ENCODE peak calls at places on chromosomes 2 and 18, in ten cellular contexts. One of them, this sample, is unnamed.

GRCh38 chr2:3612639-3613523 is 18.0 kb downstream of the COLEC11 start:
- DNase-seq in stimulated activated CD4-positive, alpha-beta T cell treated with anti-CD3 and anti-CD28 coated beads, Interleukin-15, amount 100 ng/mL, for 24 hours: no peak
- DNase-seq in endodermal cell: no peak
- DNase-seq in NCI-H1436 treated with DMSO at 0.1 percent for 48 hours: no peak
- DNase-seq in stimulated activated CD8-positive, alpha-beta memory T cell treated with anti-CD3 and anti-CD28 coated beads, Interleukin-7, amount 100 ng/mL, for 24 hours: no peak
- DNase-seq in H54: no peak
- DNase-seq in substantia nigra: no peak
- DNase-seq in HuH-7: no peak
- DNase-seq in activated T-cell treated with anti-CD3 and anti-CD28 coated beads for 1 hour: no peak
- DNase-seq in pulmonary artery endothelial cell: no peak
- DNase-seq in this sample: no peak

GRCh38 chr2:200850512-200851256 is 13.8 kb downstream of the CLK1 start:
- DNase-seq in stimulated activated CD4-positive, alpha-beta T cell treated with anti-CD3 and anti-CD28 coated beads, Interleukin-15, amount 100 ng/mL, for 24 hours: no peak
- DNase-seq in endodermal cell: peak; percentile 53
- DNase-seq in NCI-H1436 treated with DMSO at 0.1 percent for 48 hours: no peak
- DNase-seq in stimulated activated CD8-positive, alpha-beta memory T cell treated with anti-CD3 and anti-CD28 coated beads, Interleukin-7, amount 100 ng/mL, for 24 hours: no peak
- DNase-seq in H54: no peak
- DNase-seq in substantia nigra: no peak
- DNase-seq in HuH-7: no peak
- DNase-seq in activated T-cell treated with anti-CD3 and anti-CD28 coated beads for 1 hour: no peak
- DNase-seq in pulmonary artery endothelial cell: no peak
- DNase-seq in this sample: no peak

GRCh38 chr2:48771241-48772014 is 15.9 kb upstream of the LHCGR start:
- DNase-seq in stimulated activated CD4-positive, alpha-beta T cell treated with anti-CD3 and anti-CD28 coated beads, Interleukin-15, amount 100 ng/mL, for 24 hours: no peak
- DNase-seq in endodermal cell: no peak
- DNase-seq in NCI-H1436 treated with DMSO at 0.1 percent for 48 hours: no peak
- DNase-seq in stimulated activated CD8-positive, alpha-beta memory T cell treated with anti-CD3 and anti-CD28 coated beads, Interleukin-7, amount 100 ng/mL, for 24 hours: no peak
- DNase-seq in H54: no peak
- DNase-seq in substantia nigra: no peak
- DNase-seq in HuH-7: no peak
- DNase-seq in activated T-cell treated with anti-CD3 and anti-CD28 coated beads for 1 hour: no peak
- DNase-seq in pulmonary artery endothelial cell: no peak
- DNase-seq in this sample: no peak

GRCh38 chr2:173999272-173999671 is 34.1 kb upstream of the SP3 start:
- DNase-seq in stimulated activated CD4-positive, alpha-beta T cell treated with anti-CD3 and anti-CD28 coated beads, Interleukin-15, amount 100 ng/mL, for 24 hours: no peak
- DNase-seq in endodermal cell: no peak
- DNase-seq in NCI-H1436 treated with DMSO at 0.1 percent for 48 hours: no peak
- DNase-seq in stimulated activated CD8-positive, alpha-beta memory T cell treated with anti-CD3 and anti-CD28 coated beads, Interleukin-7, amount 100 ng/mL, for 24 hours: no peak
- DNase-seq in H54: no peak
- DNase-seq in substantia nigra: peak; percentile 59
- DNase-seq in HuH-7: no peak
- DNase-seq in activated T-cell treated with anti-CD3 and anti-CD28 coated beads for 1 hour: no peak
- DNase-seq in pulmonary artery endothelial cell: no peak
- DNase-seq in this sample: no peak

GRCh38 chr2:216474925-216475670 is 23.5 kb upstream of the RPL37A start:
- DNase-seq in stimulated activated CD4-positive, alpha-beta T cell treated with anti-CD3 and anti-CD28 coated beads, Interleukin-15, amount 100 ng/mL, for 24 hours: peak; percentile 58
- DNase-seq in endodermal cell: no peak
- DNase-seq in NCI-H1436 treated with DMSO at 0.1 percent for 48 hours: no peak
- DNase-seq in stimulated activated CD8-positive, alpha-beta memory T cell treated with anti-CD3 and anti-CD28 coated beads, Interleukin-7, amount 100 ng/mL, for 24 hours: no peak
- DNase-seq in H54: no peak
- DNase-seq in substantia nigra: no peak
- DNase-seq in HuH-7: no peak
- DNase-seq in activated T-cell treated with anti-CD3 and anti-CD28 coated beads for 1 hour: no peak
- DNase-seq in pulmonary artery endothelial cell: no peak
- DNase-seq in this sample: no peak

GRCh38 chr2:135744761-135745314 is 3.2 kb downstream of the UBXN4 start:
- DNase-seq in stimulated activated CD4-positive, alpha-beta T cell treated with anti-CD3 and anti-CD28 coated beads, Interleukin-15, amount 100 ng/mL, for 24 hours: peak; percentile 43
- DNase-seq in endodermal cell: peak; percentile 73
- DNase-seq in NCI-H1436 treated with DMSO at 0.1 percent for 48 hours: no peak
- DNase-seq in stimulated activated CD8-positive, alpha-beta memory T cell treated with anti-CD3 and anti-CD28 coated beads, Interleukin-7, amount 100 ng/mL, for 24 hours: no peak
- DNase-seq in H54: no peak
- DNase-seq in substantia nigra: no peak
- DNase-seq in HuH-7: peak; percentile 58
- DNase-seq in activated T-cell treated with anti-CD3 and anti-CD28 coated beads for 1 hour: no peak
- DNase-seq in pulmonary artery endothelial cell: no peak
- DNase-seq in this sample: peak; percentile 32

GRCh38 chr2:215982465-215982875 is 30.9 kb downstream of the MREG start:
- DNase-seq in stimulated activated CD4-positive, alpha-beta T cell treated with anti-CD3 and anti-CD28 coated beads, Interleukin-15, amount 100 ng/mL, for 24 hours: peak; percentile 42
- DNase-seq in endodermal cell: no peak
- DNase-seq in NCI-H1436 treated with DMSO at 0.1 percent for 48 hours: no peak
- DNase-seq in stimulated activated CD8-positive, alpha-beta memory T cell treated with anti-CD3 and anti-CD28 coated beads, Interleukin-7, amount 100 ng/mL, for 24 hours: no peak
- DNase-seq in H54: peak; percentile 55
- DNase-seq in substantia nigra: no peak
- DNase-seq in HuH-7: no peak
- DNase-seq in activated T-cell treated with anti-CD3 and anti-CD28 coated beads for 1 hour: no peak
- DNase-seq in pulmonary artery endothelial cell: no peak
- DNase-seq in this sample: no peak

GRCh38 chr18:50281972-50282520 is 723 bp upstream of the MBD1 start:
- DNase-seq in stimulated activated CD4-positive, alpha-beta T cell treated with anti-CD3 and anti-CD28 coated beads, Interleukin-15, amount 100 ng/mL, for 24 hours: no peak
- DNase-seq in endodermal cell: no peak
- DNase-seq in NCI-H1436 treated with DMSO at 0.1 percent for 48 hours: no peak
- DNase-seq in stimulated activated CD8-positive, alpha-beta memory T cell treated with anti-CD3 and anti-CD28 coated beads, Interleukin-7, amount 100 ng/mL, for 24 hours: no peak
- DNase-seq in H54: no peak
- DNase-seq in substantia nigra: no peak
- DNase-seq in HuH-7: no peak
- DNase-seq in activated T-cell treated with anti-CD3 and anti-CD28 coated beads for 1 hour: no peak
- DNase-seq in pulmonary artery endothelial cell: no peak
- DNase-seq in this sample: no peak

GRCh38 chr2:238484522-238485452 is 58.1 kb downstream of the ASB1 start:
- DNase-seq in stimulated activated CD4-positive, alpha-beta T cell treated with anti-CD3 and anti-CD28 coated beads, Interleukin-15, amount 100 ng/mL, for 24 hours: no peak
- DNase-seq in endodermal cell: no peak
- DNase-seq in NCI-H1436 treated with DMSO at 0.1 percent for 48 hours: no peak
- DNase-seq in stimulated activated CD8-positive, alpha-beta memory T cell treated with anti-CD3 and anti-CD28 coated beads, Interleukin-7, amount 100 ng/mL, for 24 hours: no peak
- DNase-seq in H54: no peak
- DNase-seq in substantia nigra: no peak
- DNase-seq in HuH-7: no peak
- DNase-seq in activated T-cell treated with anti-CD3 and anti-CD28 coated beads for 1 hour: no peak
- DNase-seq in pulmonary artery endothelial cell: no peak
- DNase-seq in this sample: no peak

GRCh38 chr2:240232961-240233890 is 92.8 kb upstream of the OTOS start:
- DNase-seq in stimulated activated CD4-positive, alpha-beta T cell treated with anti-CD3 and anti-CD28 coated beads, Interleukin-15, amount 100 ng/mL, for 24 hours: peak; percentile 85
- DNase-seq in endodermal cell: peak; percentile 97
- DNase-seq in NCI-H1436 treated with DMSO at 0.1 percent for 48 hours: no peak
- DNase-seq in stimulated activated CD8-positive, alpha-beta memory T cell treated with anti-CD3 and anti-CD28 coated beads, Interleukin-7, amount 100 ng/mL, for 24 hours: peak; percentile 47
- DNase-seq in H54: peak; percentile 86
- DNase-seq in substantia nigra: peak; percentile 75
- DNase-seq in HuH-7: peak; percentile 90
- DNase-seq in activated T-cell treated with anti-CD3 and anti-CD28 coated beads for 1 hour: peak; percentile 64
- DNase-seq in pulmonary artery endothelial cell: peak; percentile 20
- DNase-seq in this sample: peak; percentile 82

GRCh38 chr18:6281874-6282273 is 132.8 kb downstream of the L3MBTL4 start:
- DNase-seq in stimulated activated CD4-positive, alpha-beta T cell treated with anti-CD3 and anti-CD28 coated beads, Interleukin-15, amount 100 ng/mL, for 24 hours: no peak
- DNase-seq in endodermal cell: no peak
- DNase-seq in NCI-H1436 treated with DMSO at 0.1 percent for 48 hours: no peak
- DNase-seq in stimulated activated CD8-positive, alpha-beta memory T cell treated with anti-CD3 and anti-CD28 coated beads, Interleukin-7, amount 100 ng/mL, for 24 hours: no peak
- DNase-seq in H54: no peak
- DNase-seq in substantia nigra: no peak
- DNase-seq in HuH-7: peak; percentile 15
- DNase-seq in activated T-cell treated with anti-CD3 and anti-CD28 coated beads for 1 hour: no peak
- DNase-seq in pulmonary artery endothelial cell: no peak
- DNase-seq in this sample: no peak

GRCh38 chr2:151614606-151615306 is 119.5 kb downstream of the NEB start:
- DNase-seq in stimulated activated CD4-positive, alpha-beta T cell treated with anti-CD3 and anti-CD28 coated beads, Interleukin-15, amount 100 ng/mL, for 24 hours: no peak
- DNase-seq in endodermal cell: no peak
- DNase-seq in NCI-H1436 treated with DMSO at 0.1 percent for 48 hours: no peak
- DNase-seq in stimulated activated CD8-positive, alpha-beta memory T cell treated with anti-CD3 and anti-CD28 coated beads, Interleukin-7, amount 100 ng/mL, for 24 hours: no peak
- DNase-seq in H54: no peak
- DNase-seq in substantia nigra: no peak
- DNase-seq in HuH-7: no peak
- DNase-seq in activated T-cell treated with anti-CD3 and anti-CD28 coated beads for 1 hour: no peak
- DNase-seq in pulmonary artery endothelial cell: peak; percentile 45
- DNase-seq in this sample: peak; percentile 75

GRCh38 chr18:8605974-8606373 is 3.3 kb upstream of the RAB12 start:
- DNase-seq in stimulated activated CD4-positive, alpha-beta T cell treated with anti-CD3 and anti-CD28 coated beads, Interleukin-15, amount 100 ng/mL, for 24 hours: no peak
- DNase-seq in endodermal cell: no peak
- DNase-seq in NCI-H1436 treated with DMSO at 0.1 percent for 48 hours: no peak
- DNase-seq in stimulated activated CD8-positive, alpha-beta memory T cell treated with anti-CD3 and anti-CD28 coated beads, Interleukin-7, amount 100 ng/mL, for 24 hours: no peak
- DNase-seq in H54: no peak
- DNase-seq in substantia nigra: no peak
- DNase-seq in HuH-7: no peak
- DNase-seq in activated T-cell treated with anti-CD3 and anti-CD28 coated beads for 1 hour: no peak
- DNase-seq in pulmonary artery endothelial cell: no peak
- DNase-seq in this sample: no peak

GRCh38 chr2:8416836-8417832 is 264.7 kb upstream of the ID2 start:
- DNase-seq in stimulated activated CD4-positive, alpha-beta T cell treated with anti-CD3 and anti-CD28 coated beads, Interleukin-15, amount 100 ng/mL, for 24 hours: no peak
- DNase-seq in endodermal cell: no peak
- DNase-seq in NCI-H1436 treated with DMSO at 0.1 percent for 48 hours: no peak
- DNase-seq in stimulated activated CD8-positive, alpha-beta memory T cell treated with anti-CD3 and anti-CD28 coated beads, Interleukin-7, amount 100 ng/mL, for 24 hours: no peak
- DNase-seq in H54: no peak
- DNase-seq in substantia nigra: no peak
- DNase-seq in HuH-7: no peak
- DNase-seq in activated T-cell treated with anti-CD3 and anti-CD28 coated beads for 1 hour: no peak
- DNase-seq in pulmonary artery endothelial cell: no peak
- DNase-seq in this sample: no peak

GRCh38 chr2:40564174-40564573 is 112.3 kb upstream of the SLC8A1 start:
- DNase-seq in stimulated activated CD4-positive, alpha-beta T cell treated with anti-CD3 and anti-CD28 coated beads, Interleukin-15, amount 100 ng/mL, for 24 hours: no peak
- DNase-seq in endodermal cell: no peak
- DNase-seq in NCI-H1436 treated with DMSO at 0.1 percent for 48 hours: no peak
- DNase-seq in stimulated activated CD8-positive, alpha-beta memory T cell treated with anti-CD3 and anti-CD28 coated beads, Interleukin-7, amount 100 ng/mL, for 24 hours: no peak
- DNase-seq in H54: no peak
- DNase-seq in substantia nigra: no peak
- DNase-seq in HuH-7: no peak
- DNase-seq in activated T-cell treated with anti-CD3 and anti-CD28 coated beads for 1 hour: no peak
- DNase-seq in pulmonary artery endothelial cell: no peak
- DNase-seq in this sample: no peak

GRCh38 chr2:181077128-181077709 is 96.8 kb downstream of the UBE2E3 start:
- DNase-seq in stimulated activated CD4-positive, alpha-beta T cell treated with anti-CD3 and anti-CD28 coated beads, Interleukin-15, amount 100 ng/mL, for 24 hours: no peak
- DNase-seq in endodermal cell: no peak
- DNase-seq in NCI-H1436 treated with DMSO at 0.1 percent for 48 hours: peak; percentile 19
- DNase-seq in stimulated activated CD8-positive, alpha-beta memory T cell treated with anti-CD3 and anti-CD28 coated beads, Interleukin-7, amount 100 ng/mL, for 24 hours: no peak
- DNase-seq in H54: no peak
- DNase-seq in substantia nigra: no peak
- DNase-seq in HuH-7: peak; percentile 11
- DNase-seq in activated T-cell treated with anti-CD3 and anti-CD28 coated beads for 1 hour: no peak
- DNase-seq in pulmonary artery endothelial cell: no peak
- DNase-seq in this sample: peak; percentile 63

GRCh38 chr18:41761329-41762028 is 193.6 kb upstream of the PIK3C3 start:
- DNase-seq in stimulated activated CD4-positive, alpha-beta T cell treated with anti-CD3 and anti-CD28 coated beads, Interleukin-15, amount 100 ng/mL, for 24 hours: no peak
- DNase-seq in endodermal cell: no peak
- DNase-seq in NCI-H1436 treated with DMSO at 0.1 percent for 48 hours: no peak
- DNase-seq in stimulated activated CD8-positive, alpha-beta memory T cell treated with anti-CD3 and anti-CD28 coated beads, Interleukin-7, amount 100 ng/mL, for 24 hours: no peak
- DNase-seq in H54: peak; percentile 38
- DNase-seq in substantia nigra: no peak
- DNase-seq in HuH-7: no peak
- DNase-seq in activated T-cell treated with anti-CD3 and anti-CD28 coated beads for 1 hour: no peak
- DNase-seq in pulmonary artery endothelial cell: no peak
- DNase-seq in this sample: no peak

GRCh38 chr2:48723125-48723524 is 32.4 kb downstream of the LHCGR start:
- DNase-seq in stimulated activated CD4-positive, alpha-beta T cell treated with anti-CD3 and anti-CD28 coated beads, Interleukin-15, amount 100 ng/mL, for 24 hours: no peak
- DNase-seq in endodermal cell: no peak
- DNase-seq in NCI-H1436 treated with DMSO at 0.1 percent for 48 hours: no peak
- DNase-seq in stimulated activated CD8-positive, alpha-beta memory T cell treated with anti-CD3 and anti-CD28 coated beads, Interleukin-7, amount 100 ng/mL, for 24 hours: no peak
- DNase-seq in H54: no peak
- DNase-seq in substantia nigra: no peak
- DNase-seq in HuH-7: no peak
- DNase-seq in activated T-cell treated with anti-CD3 and anti-CD28 coated beads for 1 hour: no peak
- DNase-seq in pulmonary artery endothelial cell: no peak
- DNase-seq in this sample: no peak

GRCh38 chr2:61178603-61179545 is 16.9 kb downstream of the C2orf74 start:
- DNase-seq in stimulated activated CD4-positive, alpha-beta T cell treated with anti-CD3 and anti-CD28 coated beads, Interleukin-15, amount 100 ng/mL, for 24 hours: peak; percentile 45
- DNase-seq in endodermal cell: no peak
- DNase-seq in NCI-H1436 treated with DMSO at 0.1 percent for 48 hours: no peak
- DNase-seq in stimulated activated CD8-positive, alpha-beta memory T cell treated with anti-CD3 and anti-CD28 coated beads, Interleukin-7, amount 100 ng/mL, for 24 hours: no peak
- DNase-seq in H54: no peak
- DNase-seq in substantia nigra: no peak
- DNase-seq in HuH-7: no peak
- DNase-seq in activated T-cell treated with anti-CD3 and anti-CD28 coated beads for 1 hour: no peak
- DNase-seq in pulmonary artery endothelial cell: no peak
- DNase-seq in this sample: peak; percentile 34

GRCh38 chr2:68368657-68369339 is 3.7 kb downstream of the PLEK start:
- DNase-seq in stimulated activated CD4-positive, alpha-beta T cell treated with anti-CD3 and anti-CD28 coated beads, Interleukin-15, amount 100 ng/mL, for 24 hours: no peak
- DNase-seq in endodermal cell: no peak
- DNase-seq in NCI-H1436 treated with DMSO at 0.1 percent for 48 hours: no peak
- DNase-seq in stimulated activated CD8-positive, alpha-beta memory T cell treated with anti-CD3 and anti-CD28 coated beads, Interleukin-7, amount 100 ng/mL, for 24 hours: no peak
- DNase-seq in H54: peak; percentile 54
- DNase-seq in substantia nigra: no peak
- DNase-seq in HuH-7: no peak
- DNase-seq in activated T-cell treated with anti-CD3 and anti-CD28 coated beads for 1 hour: no peak
- DNase-seq in pulmonary artery endothelial cell: no peak
- DNase-seq in this sample: no peak